ENCODE peak calls at places on chromosomes 13 and 19, in five cellular contexts. One of them, this sample, is unnamed.

GRCh38 chr19:13190781-13191540 is 40.8 kb downstream of the IER2 start:
- DNase-seq in testis: no peak
- DNase-seq in fibroblast of lung: no peak
- DNase-seq in OCI-LY7: no peak
- DNase-seq in body of pancreas: no peak
- DNase-seq in this sample: peak; percentile 30

GRCh38 chr13:113597386-113598080 is 13.0 kb downstream of the TFDP1 start:
- DNase-seq in testis: no peak
- DNase-seq in fibroblast of lung: no peak
- DNase-seq in OCI-LY7: no peak
- DNase-seq in body of pancreas: peak; percentile 10
- DNase-seq in this sample: no peak

GRCh38 chr13:52002361-52002760 is 8.9 kb downstream of the ATP7B start:
- DNase-seq in testis: no peak
- DNase-seq in fibroblast of lung: no peak
- DNase-seq in OCI-LY7: no peak
- DNase-seq in body of pancreas: no peak
- DNase-seq in this sample: no peak

GRCh38 chr13:110306340-110306959 is 507 bp downstream of the COL4A1 start:
- DNase-seq in testis: peak; percentile 37
- DNase-seq in fibroblast of lung: peak; percentile 57
- DNase-seq in OCI-LY7: no peak
- DNase-seq in body of pancreas: no peak
- DNase-seq in this sample: peak; percentile 51

GRCh38 chr19:4575267-4575793 is 15.8 kb upstream of the SEMA6B start:
- DNase-seq in testis: peak; percentile 35
- DNase-seq in fibroblast of lung: peak; percentile 85
- DNase-seq in OCI-LY7: no peak
- DNase-seq in body of pancreas: peak; percentile 57
- DNase-seq in this sample: peak; percentile 49

GRCh38 chr19:31983647-31984046 is 361.8 kb upstream of the ZNF507 start:
- DNase-seq in testis: no peak
- DNase-seq in fibroblast of lung: no peak
- DNase-seq in OCI-LY7: no peak
- DNase-seq in body of pancreas: no peak
- DNase-seq in this sample: no peak

GRCh38 chr19:38455031-38455430 is 21.5 kb downstream of the RYR1 start:
- DNase-seq in testis: no peak
- DNase-seq in fibroblast of lung: peak; percentile 14
- DNase-seq in OCI-LY7: peak; percentile 14
- DNase-seq in body of pancreas: no peak
- DNase-seq in this sample: peak; percentile 79

GRCh38 chr19:45154064-45154827 is 6.5 kb downstream of the NKPD1 start:
- DNase-seq in testis: peak; percentile 62
- DNase-seq in fibroblast of lung: peak; percentile 84
- DNase-seq in OCI-LY7: no peak
- DNase-seq in body of pancreas: no peak
- DNase-seq in this sample: no peak

GRCh38 chr13:98143601-98144500 is 957 bp downstream of the FARP1 start:
- DNase-seq in testis: peak; percentile 64
- DNase-seq in fibroblast of lung: peak; percentile 52
- DNase-seq in OCI-LY7: no peak
- DNase-seq in body of pancreas: peak; percentile 37
- DNase-seq in this sample: peak; percentile 61

GRCh38 chr13:38630780-38631179 is 56.1 kb upstream of the FREM2 start:
- DNase-seq in testis: no peak
- DNase-seq in fibroblast of lung: peak; percentile 38
- DNase-seq in OCI-LY7: no peak
- DNase-seq in body of pancreas: no peak
- DNase-seq in this sample: peak; percentile 48

GRCh38 chr13:113324336-113324882 is 27.4 kb downstream of the LAMP1 start:
- DNase-seq in testis: no peak
- DNase-seq in fibroblast of lung: no peak
- DNase-seq in OCI-LY7: no peak
- DNase-seq in body of pancreas: no peak
- DNase-seq in this sample: no peak

GRCh38 chr19:38046254-38047047 is 139.4 kb downstream of the SIPA1L3 start:
- DNase-seq in testis: no peak
- DNase-seq in fibroblast of lung: no peak
- DNase-seq in OCI-LY7: peak; percentile 86
- DNase-seq in body of pancreas: no peak
- DNase-seq in this sample: no peak

GRCh38 chr13:48126944-48127814 is 32.3 kb upstream of the MED4 start:
- DNase-seq in testis: peak; percentile 74
- DNase-seq in fibroblast of lung: peak; percentile 55
- DNase-seq in OCI-LY7: peak; percentile 72
- DNase-seq in body of pancreas: peak; percentile 36
- DNase-seq in this sample: peak; percentile 71

GRCh38 chr13:40692946-40693345 is 26.5 kb upstream of the FOXO1 start:
- DNase-seq in testis: no peak
- DNase-seq in fibroblast of lung: peak; percentile 77
- DNase-seq in OCI-LY7: no peak
- DNase-seq in body of pancreas: no peak
- DNase-seq in this sample: peak; percentile 10

GRCh38 chr19:48487944-48488343 is 18.8 kb downstream of the CYTH2 start:
- DNase-seq in testis: no peak
- DNase-seq in fibroblast of lung: peak; percentile 81
- DNase-seq in OCI-LY7: no peak
- DNase-seq in body of pancreas: peak; percentile 93
- DNase-seq in this sample: peak; percentile 48

GRCh38 chr13:75153834-75154233 is 328.1 kb downstream of the TBC1D4 start:
- DNase-seq in testis: no peak
- DNase-seq in fibroblast of lung: peak; percentile 32
- DNase-seq in OCI-LY7: no peak
- DNase-seq in body of pancreas: no peak
- DNase-seq in this sample: peak; percentile 85

GRCh38 chr13:112903606-112904195 is 65.3 kb upstream of the MCF2L start:
- DNase-seq in testis: no peak
- DNase-seq in fibroblast of lung: no peak
- DNase-seq in OCI-LY7: no peak
- DNase-seq in body of pancreas: no peak
- DNase-seq in this sample: no peak

GRCh38 chr13:107650081-107650701 is 565.1 kb downstream of the LIG4 start:
- DNase-seq in testis: peak; percentile 78
- DNase-seq in fibroblast of lung: peak; percentile 50
- DNase-seq in OCI-LY7: peak; percentile 37
- DNase-seq in body of pancreas: peak; percentile 40
- DNase-seq in this sample: peak; percentile 68

GRCh38 chr19:3365093-3365446 is 1.3 kb upstream of the NFIC start:
- DNase-seq in testis: no peak
- DNase-seq in fibroblast of lung: no peak
- DNase-seq in OCI-LY7: no peak
- DNase-seq in body of pancreas: no peak
- DNase-seq in this sample: no peak

GRCh38 chr13:44434441-44435141 is 61.0 kb downstream of the SERP2 start:
- DNase-seq in testis: no peak
- DNase-seq in fibroblast of lung: no peak
- DNase-seq in OCI-LY7: no peak
- DNase-seq in body of pancreas: no peak
- DNase-seq in this sample: no peak
- H3K27ac ChIP-seq in testis: peak overlapping the region; percentile 95
- H3K27ac ChIP-seq in fibroblast of lung: peak overlapping the region; percentile 20
- H3K27ac ChIP-seq in OCI-LY7: no peak overlapping the region
- H3K27ac ChIP-seq in body of pancreas: peak overlapping the region; percentile 74
- H3K27ac ChIP-seq in this sample: peak overlapping the region; percentile 98

GRCh38 chr19:14442904-14443631 is 10.0 kb downstream of the PKN1 start:
- DNase-seq in testis: no peak
- DNase-seq in fibroblast of lung: no peak
- DNase-seq in OCI-LY7: no peak
- DNase-seq in body of pancreas: no peak
- DNase-seq in this sample: no peak

GRCh38 chr19:14441041-14441938 is 8.2 kb downstream of the PKN1 start:
- DNase-seq in testis: no peak
- DNase-seq in fibroblast of lung: no peak
- DNase-seq in OCI-LY7: no peak
- DNase-seq in body of pancreas: no peak
- DNase-seq in this sample: no peak

GRCh38 chr19:14437578-14438140 is 4.6 kb downstream of the PKN1 start:
- DNase-seq in testis: no peak
- DNase-seq in fibroblast of lung: no peak
- DNase-seq in OCI-LY7: no peak
- DNase-seq in body of pancreas: no peak
- DNase-seq in this sample: no peak

GRCh38 chr19:14439014-14439413 is 5.9 kb downstream of the PKN1 start:
- DNase-seq in testis: no peak
- DNase-seq in fibroblast of lung: no peak
- DNase-seq in OCI-LY7: no peak
- DNase-seq in body of pancreas: no peak
- DNase-seq in this sample: no peak

GRCh38 chr19:14440049-14440448 is 6.9 kb downstream of the PKN1 start:
- DNase-seq in testis: peak; percentile 45
- DNase-seq in fibroblast of lung: no peak
- DNase-seq in OCI-LY7: peak; percentile 88
- DNase-seq in body of pancreas: peak; percentile 39
- DNase-seq in this sample: no peak
- H3K4me3 ChIP-seq in testis: no peak overlapping the region
- H3K4me3 ChIP-seq in fibroblast of lung: no peak overlapping the region
- H3K4me3 ChIP-seq in OCI-LY7: peak overlapping the region; percentile 69
- H3K4me3 ChIP-seq in body of pancreas: no peak overlapping the region
- H3K4me3 ChIP-seq in this sample: no peak overlapping the region

GRCh38 chr13:21435710-21436151 is 23.4 kb downstream of the ZDHHC20 start:
- DNase-seq in testis: peak; percentile 84
- DNase-seq in fibroblast of lung: peak; percentile 92
- DNase-seq in OCI-LY7: peak; percentile 9
- DNase-seq in body of pancreas: peak; percentile 69
- DNase-seq in this sample: no peak
- H3K27ac ChIP-seq in testis: peak overlapping the region; percentile 64
- H3K27ac ChIP-seq in fibroblast of lung: peak overlapping the region; percentile 17
- H3K27ac ChIP-seq in OCI-LY7: no peak overlapping the region
- H3K27ac ChIP-seq in body of pancreas: peak overlapping the region; percentile 26
- H3K27ac ChIP-seq in this sample: no peak overlapping the region

DNA sequence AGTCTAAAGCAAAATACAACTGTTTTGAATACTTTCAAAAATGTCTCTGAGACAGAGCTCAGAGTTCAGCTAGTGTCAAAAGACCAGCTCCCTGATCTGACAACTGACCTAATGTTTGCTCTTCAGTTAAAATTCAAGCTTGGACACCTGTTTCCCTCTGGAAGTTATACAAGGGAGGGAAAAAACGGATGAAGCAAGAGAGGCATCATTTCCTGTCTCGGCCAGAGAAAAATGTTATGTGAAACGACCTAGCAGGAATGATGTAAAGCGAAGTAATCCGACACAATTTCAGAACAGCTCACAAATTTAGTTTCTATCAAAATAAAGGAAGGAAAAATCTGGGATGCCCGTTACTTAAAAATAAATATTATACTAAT is 59.4 kb downstream of the ZAR1L start:
- DNase-seq in testis: no peak
- DNase-seq in fibroblast of lung: no peak
- DNase-seq in OCI-LY7: no peak
- DNase-seq in body of pancreas: no peak
- DNase-seq in this sample: peak; percentile 49
- H3K4me3 ChIP-seq in testis: no peak overlapping the region
- H3K4me3 ChIP-seq in fibroblast of lung: no peak overlapping the region
- H3K4me3 ChIP-seq in OCI-LY7: no peak overlapping the region
- H3K4me3 ChIP-seq in body of pancreas: no peak overlapping the region
- H3K4me3 ChIP-seq in this sample: no peak overlapping the region